ENCODE peak calls at places on chromosomes 13 and 19, in nine cellular contexts. S, C, E, H, M, G, V, D and Z are unnamed samples.

GRCh38 chr13:98649861-98650260 is 73.0 kb upstream of the STK24 start:
- DNase-seq in S (no peak), C (no peak), E (peak), H (no peak), M (no peak), G (no peak), V (no peak), D (no peak), Z (no peak)

GRCh38 chr13:29925457-29925856 is 75.0 kb upstream of the UBL3 start:
- DNase-seq in S (peak), C (no peak), E (peak), H (peak), M (peak), G (peak), V (peak), D (peak), Z (no peak)

GRCh38 chr19:45640849-45641273 is 1.7 kb upstream of the EML2 start:
- DNase-seq in S (peak), C (no peak), E (peak), H (no peak), M (peak), G (no peak), V (no peak), D (no peak), Z (peak)

GRCh38 chr13:113854238-113855011 is 9.5 kb downstream of the GAS6 start:
- DNase-seq in S (no peak), C (peak), E (peak), H (no peak), M (no peak), G (no peak), V (peak), D (peak), Z (no peak)

GRCh38 chr19:21022996-21023395 is 2.5 kb downstream of the ZNF430 start:
- DNase-seq in S (peak), C (no peak), E (no peak), H (no peak), M (no peak), G (no peak), V (peak), D (peak), Z (peak)

GRCh38 chr13:74258951-74259350 is 124.7 kb upstream of the KLF12 start:
- DNase-seq in S (no peak), C (no peak), E (no peak), H (no peak), M (no peak), G (no peak), V (no peak), D (no peak), Z (no peak)

GRCh38 chr19:56126983-56127780 is 6.1 kb upstream of the ZNF787 start:
- DNase-seq in S (no peak), C (no peak), E (no peak), H (no peak), M (no peak), G (no peak), V (no peak), D (no peak), Z (no peak)

GRCh38 chr19:49157445-49158224 is at the start of gene TRPM4:
- DNase-seq in S (peak), C (peak), E (peak), H (peak), M (peak), G (peak), V (peak), D (peak), Z (no peak)

GRCh38 chr13:25375727-25376358 is 4.1 kb downstream of the ATP8A2 start:
- DNase-seq in S (peak), C (no peak), E (no peak), H (no peak), M (peak), G (peak), V (peak), D (peak), Z (peak)

GRCh38 chr13:76942363-76942762 is 5.9 kb upstream of the ACOD1 start:
- DNase-seq in S (no peak), C (no peak), E (no peak), H (no peak), M (no peak), G (no peak), V (no peak), D (no peak), Z (no peak)

GRCh38 chr13:76948139-76948538 is at the start of gene ACOD1:
- DNase-seq in S (no peak), C (no peak), E (no peak), H (no peak), M (no peak), G (no peak), V (no peak), D (no peak), Z (no peak)

GRCh38 chr13:76939215-76939614 is 9.1 kb upstream of the ACOD1 start:
- DNase-seq in S (no peak), C (no peak), E (no peak), H (no peak), M (no peak), G (no peak), V (peak), D (peak), Z (no peak)

GRCh38 chr13:76944457-76944856 is 3.9 kb upstream of the ACOD1 start:
- DNase-seq in S (no peak), C (no peak), E (no peak), H (no peak), M (no peak), G (no peak), V (peak), D (peak), Z (no peak)

DNA sequence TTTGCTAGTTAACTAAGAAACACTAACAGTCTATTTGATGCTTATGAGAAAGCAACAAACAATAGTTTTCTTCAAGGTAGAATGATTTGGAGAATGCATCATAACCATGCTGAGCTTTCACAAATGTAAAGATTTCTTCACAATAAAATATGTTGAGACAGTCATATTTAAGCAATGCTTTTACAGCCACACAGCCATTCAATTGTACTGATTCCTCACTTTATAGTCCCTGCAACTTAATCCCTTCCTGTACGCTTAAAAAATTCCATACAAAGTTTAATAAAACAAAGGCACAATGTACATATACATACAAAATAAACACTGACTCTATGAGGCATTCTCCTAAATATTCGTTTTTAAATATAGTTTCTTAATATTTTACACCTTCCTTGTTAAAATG is 4.7 kb upstream of the ACOD1 start:
- DNase-seq in S (no peak), C (no peak), E (no peak), H (no peak), M (no peak), G (no peak), V (no peak), D (no peak), Z (no peak)
- TF ChIP-seq CTCF in S (no peak), C (no peak), E (no peak), H (no peak), M (no peak), G (no peak), V (no peak), D (no peak), Z (no peak)

GRCh38 chr19:35755550-35756371 is 1.1 kb downstream of the HSPB6 start:
- DNase-seq in S (peak), C (peak), E (peak), H (peak), M (no peak), G (no peak), V (peak), D (peak), Z (no peak)
- H3K4me3 ChIP-seq in S (no peak), C (peak), E (no peak), H (peak), M (no peak), G (no peak), V (peak), D (peak), Z (no peak)

DNA sequence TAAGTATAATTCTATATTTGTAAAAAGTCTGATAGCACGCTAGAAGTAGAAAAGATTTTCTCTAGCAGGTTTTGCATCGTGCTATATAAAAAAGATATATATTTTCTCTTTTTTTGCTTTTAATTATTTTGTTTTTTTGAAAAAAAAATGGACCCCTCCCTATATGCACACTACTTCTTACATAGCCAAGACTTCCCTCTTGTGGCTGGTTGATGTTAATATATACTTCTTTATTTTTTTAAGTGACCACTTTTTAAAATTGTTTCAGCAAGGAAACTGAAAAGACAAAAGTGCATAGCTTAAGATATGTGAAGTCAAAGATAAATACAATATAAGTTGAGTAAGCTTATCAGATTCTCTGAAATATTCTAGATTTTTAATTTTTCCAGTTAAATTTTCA is 1202.8 kb downstream of the DIAPH3 start:
- DNase-seq in S (peak), C (no peak), E (no peak), H (no peak), M (peak), G (peak), V (peak), D (peak), Z (peak)
- TF ChIP-seq CTCF in S (peak), C (peak), E (no peak), H (no peak), M (no peak), G (peak), V (peak), D (peak), Z (no peak)

GRCh38 chr13:26377038-26377437 is 123.1 kb downstream of the CDK8 start:
- DNase-seq in S (peak), C (no peak), E (no peak), H (no peak), M (peak), G (peak), V (peak), D (peak), Z (peak)

GRCh38 chr13:26380930-26381329 is 127.0 kb downstream of the CDK8 start:
- DNase-seq in S (no peak), C (no peak), E (no peak), H (no peak), M (no peak), G (no peak), V (no peak), D (no peak), Z (no peak)

GRCh38 chr13:26376430-26376829 is 122.5 kb downstream of the CDK8 start:
- DNase-seq in S (no peak), C (no peak), E (no peak), H (no peak), M (no peak), G (no peak), V (no peak), D (no peak), Z (no peak)

GRCh38 chr13:26379831-26380230 is 125.9 kb downstream of the CDK8 start:
- DNase-seq in S (no peak), C (no peak), E (no peak), H (no peak), M (no peak), G (no peak), V (no peak), D (no peak), Z (no peak)

DNA sequence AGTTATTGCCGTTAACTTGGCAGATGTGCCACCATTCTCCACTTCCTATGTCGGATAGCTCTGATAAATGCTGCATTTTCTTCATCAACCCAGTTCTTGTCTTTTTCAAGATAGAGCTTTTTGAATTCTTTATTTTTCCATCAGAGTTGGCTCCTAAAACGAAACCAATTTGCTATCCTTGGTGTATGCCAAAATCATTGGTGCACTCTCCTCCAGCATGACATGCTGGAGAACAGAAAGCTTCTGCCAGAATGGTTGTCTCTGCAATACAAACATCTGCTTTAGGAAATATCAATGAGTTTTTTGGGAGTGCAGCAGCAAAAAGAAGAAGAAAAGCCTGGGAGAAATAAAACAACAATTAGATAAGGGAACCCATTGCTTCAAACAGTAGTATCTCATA is 124.2 kb downstream of the CDK8 start:
- DNase-seq in S (no peak), C (no peak), E (no peak), H (no peak), M (no peak), G (no peak), V (no peak), D (no peak), Z (no peak)
- H3K4me3 ChIP-seq in S (no peak), C (no peak), E (no peak), H (no peak), M (no peak), G (no peak), V (no peak), D (no peak), Z (no peak)

GRCh38 chr13:53501387-53501786 is 472.8 kb downstream of the OLFM4 start:
- DNase-seq in S (no peak), C (no peak), E (no peak), H (no peak), M (no peak), G (no peak), V (no peak), D (no peak), Z (no peak)
- TF ChIP-seq CTCF in S (no peak), C (no peak), E (no peak), H (no peak), M (no peak), G (no peak), V (no peak), D (no peak), Z (no peak)

DNA sequence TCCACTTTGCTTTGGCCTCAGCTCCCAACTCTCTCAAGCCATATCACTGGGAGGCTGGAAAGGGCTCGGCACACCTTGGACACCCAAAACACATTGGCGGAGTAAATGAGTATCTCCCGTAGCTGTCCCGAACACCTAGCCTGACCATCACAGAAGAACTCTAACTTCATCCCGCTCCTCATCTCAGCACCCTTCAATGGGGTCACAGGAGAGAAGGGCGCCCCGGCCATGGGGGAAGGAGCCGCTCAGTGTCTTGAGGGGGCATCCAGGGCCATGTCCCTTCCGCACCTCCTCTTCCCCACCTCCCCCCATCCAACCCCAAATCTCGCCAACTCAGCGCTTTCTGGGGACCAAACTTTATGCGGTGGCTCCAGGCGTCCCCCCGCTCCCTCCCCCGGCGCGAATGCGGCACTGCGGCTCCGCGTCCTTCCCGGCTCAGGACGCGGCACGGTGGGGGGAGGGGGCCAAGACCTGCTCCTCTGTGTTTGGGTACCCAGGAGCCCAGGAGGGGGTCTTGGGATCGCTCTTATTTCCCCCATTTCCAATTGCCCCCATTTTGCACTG is 3.0 kb downstream of the KCNC3 start:
- DNase-seq in S (no peak), C (no peak), E (no peak), H (no peak), M (no peak), G (no peak), V (no peak), D (no peak), Z (no peak)
- H3K4me3 ChIP-seq in S (no peak), C (peak), E (no peak), H (no peak), M (peak), G (no peak), V (no peak), D (no peak), Z (peak)

GRCh38 chr19:42153606-42154405 is 21.6 kb upstream of the POU2F2 start:
- DNase-seq in S (no peak), C (peak), E (no peak), H (no peak), M (no peak), G (peak), V (no peak), D (no peak), Z (no peak)
- TF ChIP-seq CTCF in S (no peak), C (no peak), E (no peak), H (no peak), M (no peak), G (no peak), V (no peak), D (no peak), Z (no peak)